ENCODE peak calls at places on chromosome 11, in seven cellular contexts. E, N, H, O, G, V and Y are unnamed samples.

GRCh38 chr11:10872097-10872496 is 14.2 kb upstream of the ZBED5 start:
- DNase-seq in E (no peak), N (no peak), H (no peak), O (no peak), G (no peak), V (no peak), Y (no peak)

GRCh38 chr11:134560066-134560465 is 148.0 kb upstream of the B3GAT1 start:
- DNase-seq in E (no peak), N (no peak), H (no peak), O (no peak), G (no peak), V (no peak), Y (no peak)

GRCh38 chr11:126790550-126790981 is 210.0 kb downstream of the KIRREL3 start:
- DNase-seq in E (peak; percentile 76), N (no peak), H (no peak), O (no peak), G (peak; percentile 93), V (no peak), Y (no peak)

GRCh38 chr11:86503131-86503530 is 128.4 kb downstream of the CCDC81 start:
- DNase-seq in E (no peak), N (no peak), H (no peak), O (no peak), G (no peak), V (no peak), Y (no peak)

GRCh38 chr11:103825469-103825868 is 211.0 kb upstream of the DDI1 start:
- DNase-seq in E (no peak), N (no peak), H (no peak), O (no peak), G (no peak), V (no peak), Y (no peak)

GRCh38 chr11:71139516-71140205 is 112.7 kb downstream of the SHANK2 start:
- DNase-seq in E (peak; percentile 19), N (no peak), H (peak; percentile 54), O (no peak), G (no peak), V (no peak), Y (no peak)

GRCh38 chr11:61532136-61533038 is 23.8 kb downstream of the LRRC10B start:
- DNase-seq in E (peak; percentile 23), N (peak; percentile 68), H (no peak), O (no peak), G (no peak), V (no peak), Y (peak; percentile 72)

GRCh38 chr11:135027461-135027860 is 615.4 kb upstream of the B3GAT1 start:
- DNase-seq in E (peak; percentile 26), N (peak; percentile 69), H (no peak), O (no peak), G (no peak), V (no peak), Y (no peak)

GRCh38 chr11:102974552-102975280 is 19.2 kb upstream of the MMP13 start:
- DNase-seq in E (peak; percentile 81), N (no peak), H (no peak), O (no peak), G (peak; percentile 75), V (no peak), Y (no peak)

GRCh38 chr11:11810764-11811726 is 30.7 kb upstream of the USP47 start:
- DNase-seq in E (no peak), N (no peak), H (no peak), O (no peak), G (no peak), V (no peak), Y (no peak)

GRCh38 chr11:121581607-121582006 is 128.8 kb upstream of the SORL1-AS1 start:
- DNase-seq in E (no peak), N (no peak), H (no peak), O (no peak), G (no peak), V (no peak), Y (no peak)

GRCh38 chr11:120645639-120646038 is 134.1 kb downstream of the GRIK4 start:
- DNase-seq in E (no peak), N (no peak), H (no peak), O (no peak), G (no peak), V (no peak), Y (no peak)

GRCh38 chr11:40597546-40598113 is 861.8 kb downstream of the LRRC4C start:
- DNase-seq in E (no peak), N (no peak), H (no peak), O (no peak), G (no peak), V (no peak), Y (no peak)

GRCh38 chr11:122209619-122210377 is 93.8 kb upstream of the BLID start:
- DNase-seq in E (peak; percentile 98), N (no peak), H (no peak), O (no peak), G (peak; percentile 73), V (no peak), Y (peak; percentile 57)

GRCh38 chr11:46444305-46444704 is 52.7 kb upstream of the CHRM4 start:
- DNase-seq in E (no peak), N (no peak), H (no peak), O (no peak), G (peak; percentile 5), V (no peak), Y (no peak)

GRCh38 chr11:108881136-108881535 is 216.3 kb downstream of the DDX10 start:
- DNase-seq in E (no peak), N (no peak), H (no peak), O (no peak), G (no peak), V (no peak), Y (no peak)

GRCh38 chr11:44886765-44887164 is 63.9 kb downstream of the TP53I11 start:
- DNase-seq in E (peak; percentile 75), N (no peak), H (no peak), O (no peak), G (peak; percentile 76), V (no peak), Y (no peak)

GRCh38 chr11:2300936-2301630 is 635 bp downstream of the C11orf21 start:
- DNase-seq in E (no peak), N (no peak), H (no peak), O (no peak), G (no peak), V (no peak), Y (no peak)

GRCh38 chr11:83070044-83070877 is 1.4 kb downstream of the RAB30 start:
- DNase-seq in E (peak; percentile 91), N (no peak), H (no peak), O (no peak), G (peak; percentile 50), V (no peak), Y (no peak)

GRCh38 chr11:26620282-26621045 is 48.4 kb upstream of the MUC15 start:
- DNase-seq in E (no peak), N (no peak), H (no peak), O (no peak), G (no peak), V (no peak), Y (no peak)

GRCh38 chr11:88555018-88555828 is 217.7 kb upstream of the CTSC start:
- DNase-seq in E (peak; percentile 100), N (no peak), H (no peak), O (no peak), G (peak; percentile 97), V (no peak), Y (no peak)

GRCh38 chr11:58334708-58335107 is 24.2 kb downstream of the OR5B17 start:
- DNase-seq in E (peak; percentile 76), N (no peak), H (no peak), O (no peak), G (peak; percentile 89), V (no peak), Y (no peak)